ENCODE peak calls at places on chromosome 10, in five cellular contexts. X is adrenal gland, J is esophagus squamous epithelium, O is NB4, A is A549. N is an unnamed sample.

GRCh38 chr10:58982470-58983239 is 193.8 kb upstream of the PHYHIPL start:
- DNase-seq in X (no peak), J (no peak), O (no peak), A (no peak), N (no peak)

GRCh38 chr10:112517381-112517976 is 70.5 kb downstream of the VTI1A start:
- DNase-seq in X (no peak), J (no peak), O (no peak), A (no peak), N (no peak)

GRCh38 chr10:13787015-13787421 is 200.3 kb downstream of the PRPF18 start:
- DNase-seq in X (no peak), J (no peak), O (no peak), A (no peak), N (peak)

GRCh38 chr10:83612050-83612449 is 527.3 kb upstream of the GHITM start:
- DNase-seq in X (no peak), J (no peak), O (no peak), A (no peak), N (no peak)

GRCh38 chr10:131155218-131155902 is 156.2 kb downstream of the TCERG1L start:
- DNase-seq in X (no peak), J (no peak), O (no peak), A (no peak), N (no peak)

GRCh38 chr10:72890086-72890485 is 3.5 kb upstream of the OIT3 start:
- DNase-seq in X (no peak), J (no peak), O (no peak), A (no peak), N (no peak)

GRCh38 chr10:133159950-133160812 is at the start of gene KNDC1:
- DNase-seq in X (peak), J (no peak), O (peak), A (peak), N (peak)

GRCh38 chr10:23419657-23420319 is 19.1 kb upstream of the OTUD1 start:
- DNase-seq in X (no peak), J (no peak), O (no peak), A (no peak), N (no peak)

GRCh38 chr10:62024026-62024701 is 122.7 kb downstream of the ARID5B start:
- DNase-seq in X (no peak), J (no peak), O (no peak), A (no peak), N (no peak)

GRCh38 chr10:48765039-48765438 is 80.4 kb downstream of the WDFY4 start:
- DNase-seq in X (no peak), J (no peak), O (no peak), A (no peak), N (no peak)

GRCh38 chr10:126384269-126384873 is 3.9 kb downstream of the ADAM12 start:
- DNase-seq in X (no peak), J (no peak), O (no peak), A (no peak), N (no peak)

GRCh38 chr10:114504769-114505579 is 100.7 kb upstream of the AFAP1L2 start:
- DNase-seq in X (no peak), J (no peak), O (no peak), A (no peak), N (no peak)

GRCh38 chr10:11212285-11212684 is 194.6 kb downstream of the CELF2 start:
- DNase-seq in X (no peak), J (no peak), O (no peak), A (no peak), N (no peak)

GRCh38 chr10:35387768-35388167 is 51.5 kb downstream of the CCNY start:
- DNase-seq in X (no peak), J (no peak), O (no peak), A (no peak), N (no peak)

GRCh38 chr10:11448545-11449244 is 162.8 kb downstream of the USP6NL start:
- DNase-seq in X (no peak), J (no peak), O (no peak), A (no peak), N (no peak)

GRCh38 chr10:47021850-47022249 is 110.6 kb downstream of the PTPN20 start:
- DNase-seq in X (no peak), J (no peak), O (no peak), A (peak), N (no peak)

GRCh38 chr10:33115720-33116119 is 157.7 kb upstream of the ITGB1 start:
- DNase-seq in X (no peak), J (no peak), O (no peak), A (no peak), N (no peak)

GRCh38 chr10:5832946-5833345 is 19.7 kb upstream of the GDI2 start:
- DNase-seq in X (no peak), J (no peak), O (no peak), A (no peak), N (no peak)
- TF ChIP-seq POLR2A in X (no peak), J (no peak), O (no peak), A (no peak), N (no peak)

GRCh38 chr10:110567201-110568054 is at the start of gene SMC3:
- DNase-seq in X (peak), J (peak), O (peak), A (peak), N (peak)

GRCh38 chr10:110569120-110569519 is 1.6 kb downstream of the SMC3 start:
- DNase-seq in X (no peak), J (no peak), O (no peak), A (no peak), N (no peak)

GRCh38 chr10:110566472-110567200 is 859 bp upstream of the SMC3 start:
- DNase-seq in X (no peak), J (no peak), O (peak), A (no peak), N (no peak)

GRCh38 chr10:110569736-110570135 is 2.2 kb downstream of the SMC3 start:
- DNase-seq in X (no peak), J (no peak), O (no peak), A (no peak), N (no peak)

GRCh38 chr10:110568055-110568735 is 700 bp downstream of the SMC3 start:
- DNase-seq in X (no peak), J (no peak), O (peak), A (no peak), N (peak)
- TF ChIP-seq POLR2A in X (no peak), J (no peak), O (no peak), A (no peak), N (no peak)

DNA sequence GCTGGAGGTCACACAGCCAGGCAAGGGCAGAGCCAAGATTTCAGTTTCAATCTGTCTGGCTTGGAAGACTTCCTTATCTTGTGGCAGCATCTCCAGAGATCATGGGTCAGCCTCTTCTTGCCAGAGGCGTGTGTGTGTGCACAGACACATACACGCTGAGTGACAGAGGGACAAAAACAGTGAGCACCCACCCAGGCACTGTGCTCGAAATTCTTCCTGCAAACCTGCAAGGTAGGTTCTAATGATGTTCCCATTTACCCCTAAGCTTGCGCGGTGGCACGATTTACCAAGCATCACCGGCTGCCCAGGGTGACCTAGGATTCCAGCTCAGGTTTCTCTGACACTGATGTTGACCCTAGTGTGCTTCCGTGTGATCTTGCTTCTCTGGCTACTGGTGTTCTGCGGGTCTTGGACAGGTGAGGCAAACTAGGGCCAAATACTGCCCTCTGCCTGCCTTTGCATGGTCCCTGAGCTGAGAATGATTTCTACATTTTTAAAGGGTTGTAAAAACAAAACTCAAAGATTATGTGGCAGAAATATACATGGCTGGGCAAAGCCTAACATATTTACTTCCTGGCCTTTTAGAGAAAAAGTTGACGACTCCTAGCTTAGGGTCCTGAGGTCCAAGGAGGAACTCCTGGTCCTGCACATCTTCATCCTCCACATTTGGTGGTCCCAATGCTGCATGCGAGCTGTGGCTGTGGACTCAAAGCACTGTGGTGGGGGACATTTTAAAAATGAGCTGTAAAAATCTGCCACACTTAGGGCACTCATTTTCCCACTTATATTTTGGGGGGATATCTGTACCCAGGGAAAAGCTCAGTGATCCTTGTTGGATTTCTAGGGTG is 268.5 kb downstream of the RPS24 start:
- DNase-seq in X (no peak), J (no peak), O (peak), A (no peak), N (no peak)
- TF ChIP-seq POLR2A in X (no peak), J (no peak), O (no peak), A (no peak), N (no peak)

GRCh38 chr10:75234683-75235374 is 928 bp downstream of the COMTD1 start:
- DNase-seq in X (peak), J (no peak), O (peak), A (no peak), N (no peak)

GRCh38 chr10:75235375-75236177 is at the start of gene COMTD1:
- DNase-seq in X (peak), J (peak), O (peak), A (peak), N (peak)

GRCh38 chr10:75236178-75236825 is 545 bp upstream of the COMTD1 start:
- DNase-seq in X (no peak), J (no peak), O (no peak), A (no peak), N (no peak)

GRCh38 chr10:75233444-75234016 is 2.2 kb downstream of the COMTD1 start:
- DNase-seq in X (no peak), J (no peak), O (peak), A (no peak), N (no peak)

GRCh38 chr10:75234017-75234682 is 1.6 kb downstream of the COMTD1 start:
- DNase-seq in X (peak), J (peak), O (peak), A (peak), N (peak)
- TF ChIP-seq POLR2A in X (peak), J (peak), O (peak), A (peak), N (peak)